ENCODE peak calls at places on chromosomes 5 and 9, in seven cellular contexts. L, W, C, P, E, J and O are unnamed samples.

GRCh38 chr9:29212590-29213373 is 1639.5 kb upstream of the C9orf72 start:
- DNase-seq in L (no peak), W (peak), C (peak), P (peak), E (no peak), J (no peak), O (peak)

GRCh38 chr9:132878695-132879064 is at the start of gene SPACA9:
- DNase-seq in L (no peak), W (peak), C (peak), P (peak), E (no peak), J (no peak), O (no peak)

GRCh38 chr9:35814106-35814840 is 569 bp downstream of the HINT2 start:
- DNase-seq in L (no peak), W (peak), C (peak), P (peak), E (peak), J (peak), O (no peak)

GRCh38 chr5:52491829-52492217 is 295.9 kb upstream of the ITGA1 start:
- DNase-seq in L (no peak), W (no peak), C (no peak), P (no peak), E (no peak), J (no peak), O (no peak)

GRCh38 chr9:113898596-113898995 is 22.5 kb downstream of the ZNF618 start:
- DNase-seq in L (no peak), W (no peak), C (no peak), P (no peak), E (no peak), J (no peak), O (no peak)

GRCh38 chr5:178118345-178118744 is 5.0 kb downstream of the N4BP3 start:
- DNase-seq in L (peak), W (no peak), C (no peak), P (no peak), E (no peak), J (no peak), O (no peak)

GRCh38 chr5:38347040-38347763 is 88.8 kb downstream of the EGFLAM start:
- DNase-seq in L (no peak), W (no peak), C (peak), P (no peak), E (no peak), J (no peak), O (no peak)

GRCh38 chr5:1174122-1174936 is 27.1 kb upstream of the SLC6A19 start:
- DNase-seq in L (peak), W (peak), C (peak), P (peak), E (no peak), J (peak), O (peak)

GRCh38 chr9:38401994-38402393 is 9.5 kb downstream of the ALDH1B1 start:
- DNase-seq in L (no peak), W (no peak), C (no peak), P (no peak), E (no peak), J (peak), O (peak)